ENCODE peak calls at places on chromosomes 1 and 21, in four cellular contexts. One of them, this sample, is unnamed.

GRCh38 chr1:28288487-28288886 is 29.2 kb downstream of the SESN2 start:
- DNase-seq in left ventricle myocardium inferior: no peak
- DNase-seq in uterus: no peak
- DNase-seq in neural progenitor cell: no peak
- DNase-seq in this sample: no peak

GRCh38 chr1:24921938-24922662 is 8.0 kb downstream of the RUNX3 start:
- DNase-seq in neural progenitor cell: no peak
- DNase-seq in left ventricle myocardium inferior: no peak
- DNase-seq in uterus: no peak
- DNase-seq in this sample: no peak

GRCh38 chr1:237976345-237976744 is 85.6 kb upstream of the ZP4 start:
- DNase-seq in uterus: no peak
- DNase-seq in left ventricle myocardium inferior: no peak
- DNase-seq in neural progenitor cell: peak; percentile 28
- DNase-seq in this sample: no peak

GRCh38 chr21:45935628-45936027 is 45.9 kb upstream of the COL6A1 start:
- DNase-seq in uterus: no peak
- DNase-seq in neural progenitor cell: peak; percentile 26
- DNase-seq in left ventricle myocardium inferior: no peak
- DNase-seq in this sample: no peak

GRCh38 chr1:109240158-109241152 is 8.9 kb upstream of the CELSR2 start:
- DNase-seq in uterus: peak; percentile 82
- DNase-seq in left ventricle myocardium inferior: peak; percentile 78
- DNase-seq in neural progenitor cell: peak; percentile 45
- DNase-seq in this sample: peak; percentile 82

GRCh38 chr21:38820471-38821239 is 14.9 kb downstream of the ETS2 start:
- DNase-seq in left ventricle myocardium inferior: no peak
- DNase-seq in neural progenitor cell: no peak
- DNase-seq in uterus: no peak
- DNase-seq in this sample: peak; percentile 73

GRCh38 chr1:214842856-214843255 is 239.7 kb upstream of the KCNK2 start:
- DNase-seq in neural progenitor cell: no peak
- DNase-seq in left ventricle myocardium inferior: no peak
- DNase-seq in uterus: no peak
- DNase-seq in this sample: no peak

GRCh38 chr1:89198500-89199072 is at the start of gene GBP4:
- DNase-seq in uterus: peak; percentile 41
- DNase-seq in neural progenitor cell: no peak
- DNase-seq in left ventricle myocardium inferior: peak; percentile 25
- DNase-seq in this sample: peak; percentile 87

GRCh38 chr1:169338617-169339016 is 29.0 kb downstream of the NME7 start:
- DNase-seq in left ventricle myocardium inferior: no peak
- DNase-seq in neural progenitor cell: no peak
- DNase-seq in uterus: no peak
- DNase-seq in this sample: no peak

GRCh38 chr21:45420623-45421041 is 15.7 kb downstream of the COL18A1 start:
- DNase-seq in neural progenitor cell: no peak
- DNase-seq in uterus: no peak
- DNase-seq in left ventricle myocardium inferior: no peak
- DNase-seq in this sample: no peak

GRCh38 chr1:228339059-228339704 is 67.5 kb downstream of the TRIM11 start:
- DNase-seq in left ventricle myocardium inferior: no peak
- DNase-seq in neural progenitor cell: no peak
- DNase-seq in uterus: no peak
- DNase-seq in this sample: no peak

GRCh38 chr21:40732243-40732642 is 114.7 kb downstream of the DSCAM start:
- DNase-seq in left ventricle myocardium inferior: no peak
- DNase-seq in uterus: no peak
- DNase-seq in neural progenitor cell: no peak
- DNase-seq in this sample: no peak

GRCh38 chr1:212353181-212353580 is 61.5 kb downstream of the PACC1 start:
- DNase-seq in left ventricle myocardium inferior: no peak
- DNase-seq in neural progenitor cell: no peak
- DNase-seq in uterus: no peak
- DNase-seq in this sample: no peak

GRCh38 chr1:233240367-233240766 is 55.2 kb downstream of the PCNX2 start:
- DNase-seq in neural progenitor cell: no peak
- DNase-seq in uterus: no peak
- DNase-seq in left ventricle myocardium inferior: no peak
- DNase-seq in this sample: no peak

GRCh38 chr1:153663211-153663610 is 4.7 kb downstream of the SNAPIN start:
- DNase-seq in left ventricle myocardium inferior: no peak
- DNase-seq in neural progenitor cell: no peak
- DNase-seq in uterus: no peak
- DNase-seq in this sample: no peak

GRCh38 chr21:36630485-36631206 is 68.3 kb upstream of the SIM2 start:
- DNase-seq in uterus: no peak
- DNase-seq in neural progenitor cell: peak; percentile 84
- DNase-seq in left ventricle myocardium inferior: peak; percentile 26
- DNase-seq in this sample: peak; percentile 40

GRCh38 chr1:233844275-233844674 is 60.2 kb upstream of the SLC35F3 start:
- DNase-seq in left ventricle myocardium inferior: no peak
- DNase-seq in uterus: no peak
- DNase-seq in neural progenitor cell: no peak
- DNase-seq in this sample: no peak

GRCh38 chr1:41500781-41501518 is 16.5 kb upstream of the EDN2 start:
- DNase-seq in uterus: no peak
- DNase-seq in left ventricle myocardium inferior: no peak
- DNase-seq in neural progenitor cell: no peak
- DNase-seq in this sample: no peak

GRCh38 chr1:26574018-26574417 is 44.5 kb downstream of the RPS6KA1 start:
- DNase-seq in neural progenitor cell: no peak
- DNase-seq in uterus: no peak
- DNase-seq in left ventricle myocardium inferior: no peak
- DNase-seq in this sample: no peak

GRCh38 chr1:28070725-28071593 is 17.5 kb downstream of the EYA3 start:
- DNase-seq in neural progenitor cell: no peak
- DNase-seq in uterus: no peak
- DNase-seq in left ventricle myocardium inferior: no peak
- DNase-seq in this sample: no peak

GRCh38 chr1:41802532-41803501 is 115.9 kb downstream of the HIVEP3 start:
- DNase-seq in uterus: peak; percentile 28
- DNase-seq in neural progenitor cell: no peak
- DNase-seq in left ventricle myocardium inferior: peak; percentile 68
- DNase-seq in this sample: peak; percentile 83

GRCh38 chr1:192530254-192530653 is 45.3 kb upstream of the RGS1 start:
- DNase-seq in left ventricle myocardium inferior: no peak
- DNase-seq in uterus: no peak
- DNase-seq in neural progenitor cell: no peak
- DNase-seq in this sample: no peak

GRCh38 chr1:18922319-18922726 is 20.0 kb upstream of the ALDH4A1 start:
- DNase-seq in neural progenitor cell: peak; percentile 58
- DNase-seq in left ventricle myocardium inferior: peak; percentile 83
- DNase-seq in uterus: peak; percentile 92
- DNase-seq in this sample: peak; percentile 82

GRCh38 chr1:109371271-109371739 is 26.4 kb downstream of the SORT1 start:
- DNase-seq in neural progenitor cell: no peak
- DNase-seq in left ventricle myocardium inferior: no peak
- DNase-seq in uterus: no peak
- DNase-seq in this sample: no peak

GRCh38 chr1:115656461-115657077 is 14.8 kb downstream of the VANGL1 start:
- DNase-seq in left ventricle myocardium inferior: no peak
- DNase-seq in neural progenitor cell: no peak
- DNase-seq in uterus: no peak
- DNase-seq in this sample: no peak

GRCh38 chr1:173479649-173480048 is 2.5 kb downstream of the PRDX6 start:
- DNase-seq in left ventricle myocardium inferior: no peak
- DNase-seq in neural progenitor cell: no peak
- DNase-seq in uterus: no peak
- DNase-seq in this sample: no peak
- H3K27ac ChIP-seq in left ventricle myocardium inferior: peak overlapping the region; percentile 99
- H3K27ac ChIP-seq in neural progenitor cell: no peak overlapping the region
- H3K27ac ChIP-seq in uterus: peak overlapping the region; percentile 40
- H3K27ac ChIP-seq in this sample: no peak overlapping the region

DNA sequence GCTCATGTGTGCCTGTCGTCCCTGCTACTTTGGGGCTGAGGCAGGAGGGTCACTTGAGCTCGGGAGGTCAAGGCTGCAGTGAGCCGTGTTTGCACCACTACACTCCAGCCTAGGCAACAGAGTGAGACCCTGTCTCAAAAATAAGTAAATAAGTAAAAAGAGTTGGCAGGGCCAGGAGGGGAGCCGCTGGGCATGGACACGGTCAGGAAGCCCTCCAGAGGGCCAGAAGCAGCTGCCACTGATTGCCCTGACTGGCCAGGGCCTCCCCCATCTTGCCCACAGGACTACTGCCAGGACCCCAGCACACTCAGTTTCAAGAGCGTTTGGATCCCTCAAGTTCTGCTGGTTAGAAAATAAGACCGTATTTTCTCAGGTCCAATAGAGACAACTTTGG is 112.2 kb upstream of the IPO9 start:
- DNase-seq in left ventricle myocardium inferior: no peak
- DNase-seq in uterus: no peak
- DNase-seq in neural progenitor cell: no peak
- DNase-seq in this sample: no peak
- H3K27ac ChIP-seq in left ventricle myocardium inferior: peak overlapping the region; percentile 97
- H3K27ac ChIP-seq in uterus: peak overlapping the region; percentile 89
- H3K27ac ChIP-seq in neural progenitor cell: no peak overlapping the region
- H3K27ac ChIP-seq in this sample: peak overlapping the region; percentile 92

DNA sequence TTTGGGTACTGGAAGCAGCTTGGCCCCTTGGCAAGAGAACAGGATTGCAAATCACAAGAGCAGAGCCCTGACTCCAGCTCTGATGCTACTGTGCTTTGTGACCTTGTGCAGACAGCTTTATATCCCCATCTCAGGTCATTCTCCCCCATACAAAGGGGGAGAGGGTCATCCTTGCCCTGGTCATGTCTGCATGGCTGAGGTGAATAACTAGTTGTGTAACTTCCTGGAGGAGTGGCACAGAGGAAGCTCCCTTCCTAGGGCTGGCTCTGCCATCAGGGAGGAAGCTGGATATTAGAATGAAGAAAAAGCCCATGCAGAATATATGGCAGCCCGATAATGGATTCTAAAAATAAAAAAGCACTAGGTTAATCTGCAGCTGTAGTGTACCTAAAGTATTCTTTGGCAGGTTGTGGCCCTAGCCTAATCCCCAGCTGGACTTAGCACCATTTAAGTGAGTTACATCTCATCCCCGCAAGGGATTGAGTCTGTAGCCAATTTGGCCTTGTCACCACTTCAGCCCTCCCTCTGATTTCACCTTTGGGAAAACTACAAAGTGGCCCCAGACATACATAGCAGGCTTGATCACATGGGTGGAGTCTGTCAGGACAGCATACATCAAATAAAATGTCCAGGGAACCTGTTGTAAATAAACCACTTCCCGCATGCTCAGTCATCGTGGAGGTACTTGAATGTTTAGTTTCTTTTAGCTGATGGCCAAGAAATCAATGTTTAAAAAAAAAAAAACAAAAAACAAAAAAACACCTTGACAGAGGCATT is 142.7 kb downstream of the DHRS3 start:
- DNase-seq in uterus: no peak
- DNase-seq in left ventricle myocardium inferior: no peak
- DNase-seq in neural progenitor cell: no peak
- DNase-seq in this sample: no peak
- H3K27ac ChIP-seq in uterus: peak overlapping the region; percentile 80
- H3K27ac ChIP-seq in left ventricle myocardium inferior: peak overlapping the region; percentile 89
- H3K27ac ChIP-seq in neural progenitor cell: no peak overlapping the region
- H3K27ac ChIP-seq in this sample: peak overlapping the region; percentile 60

DNA sequence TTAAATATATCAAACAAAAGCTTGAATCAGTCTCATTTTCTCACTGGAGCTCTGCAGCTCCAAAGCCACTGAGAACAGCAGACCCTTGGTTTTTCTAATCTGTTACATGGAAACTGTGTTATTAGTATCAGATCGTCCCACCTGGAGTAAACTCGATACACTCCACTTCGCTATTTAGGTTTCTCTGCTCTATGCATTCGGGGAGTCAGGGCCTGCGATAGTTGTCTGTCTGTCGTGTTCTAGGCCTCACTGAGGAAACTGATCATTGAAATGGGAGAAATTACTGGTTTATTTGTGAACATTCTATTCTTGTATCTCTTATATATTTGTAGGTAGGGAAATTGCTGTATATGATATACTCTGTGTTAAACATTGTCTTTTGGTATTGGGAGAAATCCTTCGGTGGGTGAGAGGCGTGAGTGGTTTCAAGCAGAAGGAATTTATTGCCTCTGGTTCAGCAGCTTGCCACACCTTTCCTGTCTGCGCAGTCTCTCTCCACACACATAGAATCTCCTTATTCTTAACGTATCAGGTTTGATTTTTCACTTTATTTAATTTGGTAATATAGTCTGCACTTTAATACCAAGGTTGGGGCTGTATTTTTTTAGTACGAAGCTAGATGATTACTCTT is 8.5 kb downstream of the PRDM2 start:
- DNase-seq in uterus: no peak
- DNase-seq in neural progenitor cell: no peak
- DNase-seq in left ventricle myocardium inferior: no peak
- DNase-seq in this sample: no peak
- H3K27ac ChIP-seq in uterus: no peak overlapping the region
- H3K27ac ChIP-seq in neural progenitor cell: no peak overlapping the region
- H3K27ac ChIP-seq in left ventricle myocardium inferior: no peak overlapping the region
- H3K27ac ChIP-seq in this sample: no peak overlapping the region